ENCODE peak calls at places on chromosomes 13 and 19, in five cellular contexts. One of them, this sample, is unnamed.

GRCh38 chr19:17121736-17122293 is 46.2 kb downstream of the MYO9B start:
- DNase-seq in left ventricle myocardium inferior: no peak
- DNase-seq in cardiac fibroblast: no peak
- DNase-seq in BJ: peak
- DNase-seq in HFFc6: no peak
- DNase-seq in this sample: peak

GRCh38 chr19:43901395-43902390 is 33.4 kb downstream of the ZNF45 start:
- DNase-seq in HFFc6: peak
- DNase-seq in BJ: peak
- DNase-seq in left ventricle myocardium inferior: peak
- DNase-seq in cardiac fibroblast: peak
- DNase-seq in this sample: peak

GRCh38 chr13:113155201-113155600 is 3.2 kb upstream of the PROZ start:
- DNase-seq in cardiac fibroblast: no peak
- DNase-seq in HFFc6: no peak
- DNase-seq in BJ: no peak
- DNase-seq in left ventricle myocardium inferior: no peak
- DNase-seq in this sample: no peak

GRCh38 chr13:76245216-76245615 is 609.1 kb downstream of the LMO7 start:
- DNase-seq in HFFc6: no peak
- DNase-seq in BJ: no peak
- DNase-seq in left ventricle myocardium inferior: no peak
- DNase-seq in cardiac fibroblast: no peak
- DNase-seq in this sample: no peak

GRCh38 chr13:94656766-94657165 is 55.1 kb downstream of the GPR180 start:
- DNase-seq in HFFc6: peak
- DNase-seq in left ventricle myocardium inferior: no peak
- DNase-seq in cardiac fibroblast: peak
- DNase-seq in BJ: peak
- DNase-seq in this sample: no peak

GRCh38 chr19:10288662-10289166 is 1.0 kb upstream of the ICAM5 start:
- DNase-seq in HFFc6: peak
- DNase-seq in BJ: no peak
- DNase-seq in cardiac fibroblast: peak
- DNase-seq in left ventricle myocardium inferior: no peak
- DNase-seq in this sample: peak

GRCh38 chr19:16969127-16969526 is 57.5 kb downstream of the CPAMD8 start:
- DNase-seq in cardiac fibroblast: peak
- DNase-seq in left ventricle myocardium inferior: no peak
- DNase-seq in HFFc6: no peak
- DNase-seq in BJ: no peak
- DNase-seq in this sample: no peak

GRCh38 chr19:34985249-34986022 is 14.7 kb upstream of the GRAMD1A start:
- DNase-seq in HFFc6: no peak
- DNase-seq in BJ: no peak
- DNase-seq in cardiac fibroblast: peak
- DNase-seq in left ventricle myocardium inferior: peak
- DNase-seq in this sample: no peak

GRCh38 chr13:24921003-24921402 is 157.0 kb downstream of the RNF17 start:
- DNase-seq in left ventricle myocardium inferior: no peak
- DNase-seq in BJ: no peak
- DNase-seq in cardiac fibroblast: no peak
- DNase-seq in HFFc6: no peak
- DNase-seq in this sample: no peak

GRCh38 chr13:108933061-108933460 is 303.6 kb downstream of the MYO16 start:
- DNase-seq in HFFc6: no peak
- DNase-seq in cardiac fibroblast: no peak
- DNase-seq in BJ: no peak
- DNase-seq in left ventricle myocardium inferior: no peak
- DNase-seq in this sample: no peak

GRCh38 chr19:32677657-32678056 is 2.0 kb downstream of the RGS9BP start:
- DNase-seq in left ventricle myocardium inferior: no peak
- DNase-seq in cardiac fibroblast: no peak
- DNase-seq in HFFc6: no peak
- DNase-seq in BJ: no peak
- DNase-seq in this sample: no peak

DNA sequence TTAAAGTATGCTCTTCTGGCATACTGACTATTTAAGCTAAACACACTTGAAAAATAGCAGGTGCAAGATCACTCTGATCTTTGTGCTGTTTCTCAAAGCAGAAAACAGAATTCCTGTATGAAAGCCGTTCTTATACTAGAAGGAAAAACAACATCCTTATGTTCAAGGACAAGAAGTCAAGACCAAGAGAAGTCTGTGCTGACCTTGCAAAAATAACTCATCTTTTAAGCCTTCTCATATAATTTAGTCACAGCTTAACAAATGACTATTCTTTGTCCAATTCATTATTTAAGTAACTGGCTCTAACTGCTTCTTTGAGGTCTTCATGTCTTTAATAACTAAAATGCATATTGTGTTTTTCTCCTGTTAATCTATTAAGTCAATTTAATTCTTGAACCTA is 2750.2 kb upstream of the PCDH20 start:
- DNase-seq in HFFc6: no peak
- DNase-seq in cardiac fibroblast: no peak
- DNase-seq in BJ: no peak
- DNase-seq in left ventricle myocardium inferior: no peak
- DNase-seq in this sample: no peak
- TF ChIP-seq CTCF in HFFc6: no peak
- TF ChIP-seq CTCF in cardiac fibroblast: no peak
- TF ChIP-seq CTCF in BJ: no peak
- TF ChIP-seq CTCF in left ventricle myocardium inferior: no peak
- TF ChIP-seq CTCF in this sample: no peak

GRCh38 chr19:3698386-3698950 is 1.8 kb downstream of the PIP5K1C start:
- DNase-seq in left ventricle myocardium inferior: no peak
- DNase-seq in BJ: no peak
- DNase-seq in HFFc6: peak
- DNase-seq in cardiac fibroblast: no peak
- DNase-seq in this sample: no peak

GRCh38 chr19:3701200-3701599 is 932 bp upstream of the PIP5K1C start:
- DNase-seq in HFFc6: no peak
- DNase-seq in left ventricle myocardium inferior: no peak
- DNase-seq in BJ: no peak
- DNase-seq in cardiac fibroblast: no peak
- DNase-seq in this sample: no peak

GRCh38 chr19:3699741-3700241 is 477 bp downstream of the PIP5K1C start:
- DNase-seq in cardiac fibroblast: no peak
- DNase-seq in left ventricle myocardium inferior: no peak
- DNase-seq in BJ: no peak
- DNase-seq in HFFc6: no peak
- DNase-seq in this sample: no peak

GRCh38 chr19:3699071-3699740 is 1.1 kb downstream of the PIP5K1C start:
- DNase-seq in cardiac fibroblast: peak
- DNase-seq in BJ: no peak
- DNase-seq in left ventricle myocardium inferior: peak
- DNase-seq in HFFc6: peak
- DNase-seq in this sample: no peak

GRCh38 chr19:3700242-3701032 is at the start of gene PIP5K1C:
- DNase-seq in BJ: no peak
- DNase-seq in left ventricle myocardium inferior: peak
- DNase-seq in cardiac fibroblast: peak
- DNase-seq in HFFc6: peak
- DNase-seq in this sample: no peak
- TF ChIP-seq CTCF in BJ: peak
- TF ChIP-seq CTCF in left ventricle myocardium inferior: peak
- TF ChIP-seq CTCF in cardiac fibroblast: peak
- TF ChIP-seq CTCF in HFFc6: peak
- TF ChIP-seq CTCF in this sample: peak

GRCh38 chr13:47859129-47859528 is 141.9 kb downstream of the SUCLA2 start:
- DNase-seq in BJ: no peak
- DNase-seq in cardiac fibroblast: peak
- DNase-seq in left ventricle myocardium inferior: no peak
- DNase-seq in HFFc6: no peak
- DNase-seq in this sample: no peak

GRCh38 chr13:47858678-47859050 is 142.4 kb downstream of the SUCLA2 start:
- DNase-seq in BJ: no peak
- DNase-seq in HFFc6: no peak
- DNase-seq in left ventricle myocardium inferior: no peak
- DNase-seq in cardiac fibroblast: peak
- DNase-seq in this sample: no peak

GRCh38 chr13:47862841-47863240 is 138.2 kb downstream of the SUCLA2 start:
- DNase-seq in left ventricle myocardium inferior: no peak
- DNase-seq in BJ: no peak
- DNase-seq in cardiac fibroblast: no peak
- DNase-seq in HFFc6: no peak
- DNase-seq in this sample: no peak

GRCh38 chr13:47853236-47853635 is 147.8 kb downstream of the SUCLA2 start:
- DNase-seq in BJ: no peak
- DNase-seq in HFFc6: no peak
- DNase-seq in left ventricle myocardium inferior: no peak
- DNase-seq in cardiac fibroblast: peak
- DNase-seq in this sample: no peak

GRCh38 chr13:47858042-47858677 is 142.9 kb downstream of the SUCLA2 start:
- DNase-seq in HFFc6: no peak
- DNase-seq in cardiac fibroblast: peak
- DNase-seq in left ventricle myocardium inferior: no peak
- DNase-seq in BJ: no peak
- DNase-seq in this sample: no peak
- TF ChIP-seq CTCF in HFFc6: no peak
- TF ChIP-seq CTCF in cardiac fibroblast: no peak
- TF ChIP-seq CTCF in left ventricle myocardium inferior: no peak
- TF ChIP-seq CTCF in BJ: no peak
- TF ChIP-seq CTCF in this sample: no peak

GRCh38 chr13:42832341-42833153 is 51.2 kb downstream of the FAM216B start:
- DNase-seq in HFFc6: peak
- DNase-seq in cardiac fibroblast: peak
- DNase-seq in BJ: peak
- DNase-seq in left ventricle myocardium inferior: no peak
- DNase-seq in this sample: no peak

GRCh38 chr13:42835012-42835411 is 53.6 kb downstream of the FAM216B start:
- DNase-seq in HFFc6: no peak
- DNase-seq in left ventricle myocardium inferior: no peak
- DNase-seq in cardiac fibroblast: no peak
- DNase-seq in BJ: no peak
- DNase-seq in this sample: no peak

DNA sequence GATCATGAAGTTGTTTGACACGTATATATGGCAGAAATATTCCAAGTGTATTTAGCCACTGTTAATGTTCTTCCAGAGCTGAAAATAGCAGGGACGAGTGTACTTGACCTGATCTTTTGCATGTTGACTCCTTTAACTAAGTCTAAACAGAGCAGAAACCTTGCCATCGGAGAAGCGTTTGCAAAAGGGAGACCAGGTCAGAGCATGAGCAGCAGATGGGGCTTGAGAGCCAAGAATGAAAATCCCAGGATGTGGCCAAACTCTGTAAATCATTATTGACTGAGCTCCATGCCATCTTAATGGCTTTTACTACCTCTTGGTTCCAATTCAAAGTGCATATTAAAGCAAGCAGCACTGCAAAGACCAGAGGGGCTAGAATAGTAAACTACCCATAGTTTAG is 55.5 kb downstream of the FAM216B start:
- DNase-seq in left ventricle myocardium inferior: no peak
- DNase-seq in HFFc6: peak
- DNase-seq in BJ: no peak
- DNase-seq in cardiac fibroblast: peak
- DNase-seq in this sample: no peak
- TF ChIP-seq CTCF in left ventricle myocardium inferior: peak
- TF ChIP-seq CTCF in HFFc6: peak
- TF ChIP-seq CTCF in BJ: peak
- TF ChIP-seq CTCF in cardiac fibroblast: peak
- TF ChIP-seq CTCF in this sample: no peak

This sample was measured in GM12864.